ENCODE peak calls at places on chromosomes 16 and 17, in five cellular contexts. R is GM23248, U is HCT116, E is IMR-90, A is K562. Z is an unnamed sample.

GRCh38 chr16:70778901-70779309 is 22.1 kb downstream of the VAC14 start:
- DNase-seq in E (peak; percentile 92), U (peak; percentile 81), A (peak; percentile 29), R (peak; percentile 90), Z (peak; percentile 88)

GRCh38 chr17:61157246-61157887 is 242.3 kb upstream of the TBX2 start:
- DNase-seq in A (no peak), U (no peak), E (peak; percentile 71), R (peak; percentile 83), Z (no peak)

GRCh38 chr17:55720917-55721836 is 1.5 kb downstream of the TMEM100 start:
- DNase-seq in A (no peak), R (no peak), E (no peak), U (no peak), Z (no peak)

GRCh38 chr16:23962001-23962400 is 126.2 kb downstream of the PRKCB start:
- DNase-seq in U (no peak), R (no peak), E (no peak), A (no peak), Z (no peak)

GRCh38 chr16:73268311-73268997 is 220.5 kb upstream of the ZFHX3 start:
- DNase-seq in E (peak; percentile 16), A (no peak), U (no peak), R (peak; percentile 30), Z (no peak)

GRCh38 chr16:68779891-68780290 is 42.8 kb downstream of the CDH1 start:
- DNase-seq in R (no peak), U (no peak), E (no peak), A (no peak), Z (no peak)

GRCh38 chr17:48259710-48260291 is 152.2 kb downstream of the SNX11 start:
- DNase-seq in E (peak; percentile 45), A (peak; percentile 40), R (peak; percentile 58), U (no peak), Z (peak; percentile 30)

GRCh38 chr17:64920419-64921172 is 1.3 kb upstream of the LRRC37A3 start:
- DNase-seq in E (no peak), U (no peak), R (peak; percentile 17), A (no peak), Z (no peak)

GRCh38 chr17:78117027-78117981 is 11.3 kb downstream of the TMC6 start:
- DNase-seq in E (no peak), A (no peak), R (no peak), U (no peak), Z (no peak)

GRCh38 chr16:74275031-74275636 is 21.5 kb upstream of the PSMD7 start:
- DNase-seq in E (peak; percentile 28), A (peak; percentile 36), R (peak; percentile 43), U (peak; percentile 13), Z (no peak)

GRCh38 chr17:4998666-4999428 is 1.1 kb downstream of the KIF1C start:
- DNase-seq in U (no peak), E (no peak), A (no peak), R (peak; percentile 38), Z (no peak)

DNA sequence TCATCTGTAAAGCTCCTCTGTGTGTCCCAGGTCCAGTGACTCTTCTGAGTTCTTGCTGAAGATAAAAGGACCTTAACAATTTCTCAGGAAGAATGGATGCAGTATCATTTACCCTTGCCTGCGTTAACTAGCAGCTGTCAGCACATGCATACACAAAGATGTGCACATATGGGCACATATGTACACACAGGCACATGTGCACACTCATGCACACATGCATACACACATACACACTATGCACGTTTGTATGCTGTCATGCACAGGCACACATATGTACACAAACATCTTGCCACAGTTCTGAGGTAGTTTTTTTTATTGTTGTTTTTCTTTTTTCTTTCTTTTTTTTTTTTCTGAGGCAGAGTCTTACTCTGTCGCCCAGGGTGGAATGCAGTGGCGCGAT is 24.9 kb downstream of the GP2 start:
- DNase-seq in A (no peak), R (no peak), U (no peak), E (no peak), Z (no peak)
- H4K20me1 ChIP-seq in A (peaks cover 4% of the 10 kb centered on the region), R (no peaks in the 10 kb centered on the region), U (no peaks in the 10 kb centered on the region), E (no peaks in the 10 kb centered on the region), Z (no peaks in the 10 kb centered on the region)

GRCh38 chr16:84825896-84826557 is 6.2 kb downstream of the CRISPLD2 start:
- DNase-seq in E (peak; percentile 75), A (no peak), U (no peak), R (peak; percentile 94), Z (no peak)
- H3K4me2 ChIP-seq in E (peak overlapping the region; percentile 17), A (no peak overlapping the region), U (no peak overlapping the region), R (peak overlapping the region; percentile 33), Z (no peak overlapping the region)

DNA sequence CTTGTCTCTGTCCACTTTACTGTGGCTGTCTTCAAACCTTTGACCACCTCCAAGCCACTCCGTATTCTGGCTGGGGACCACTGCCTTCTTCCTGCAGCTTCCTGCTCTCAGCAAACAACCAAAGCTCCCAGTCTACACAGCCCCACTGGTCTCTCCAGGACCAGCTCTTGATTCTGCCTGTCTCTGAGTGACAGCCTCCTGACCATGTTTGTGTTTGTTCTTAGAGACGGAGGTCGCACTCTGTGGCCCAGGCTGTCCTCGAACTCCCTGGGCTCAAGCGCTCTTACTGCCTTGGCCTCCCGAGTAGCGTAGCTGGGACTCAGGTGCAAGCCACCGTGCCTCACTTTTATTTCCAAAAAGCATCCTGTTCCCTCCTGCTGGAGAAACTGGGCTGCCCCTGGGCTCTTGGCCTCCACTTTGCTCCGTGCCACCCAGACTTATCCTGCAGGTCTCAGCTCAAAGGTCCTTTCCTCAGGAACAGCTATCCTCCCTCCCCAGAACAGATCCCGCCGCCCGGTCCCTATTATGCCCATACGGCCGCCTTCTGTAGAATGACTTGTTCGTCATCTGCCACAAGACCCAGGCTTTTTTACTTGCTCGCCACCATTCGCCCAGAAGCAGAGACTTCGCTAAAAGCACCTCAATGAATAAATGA is 9.1 kb downstream of the MNT start:
- DNase-seq in A (no peak), U (no peak), E (no peak), R (no peak), Z (no peak)
- H3K9ac ChIP-seq in A (peak overlapping the region; percentile 94), U (peak overlapping the region; percentile 100), E (peak overlapping the region; percentile 69), R (peak overlapping the region; percentile 84), Z (peak overlapping the region; percentile 46)

DNA sequence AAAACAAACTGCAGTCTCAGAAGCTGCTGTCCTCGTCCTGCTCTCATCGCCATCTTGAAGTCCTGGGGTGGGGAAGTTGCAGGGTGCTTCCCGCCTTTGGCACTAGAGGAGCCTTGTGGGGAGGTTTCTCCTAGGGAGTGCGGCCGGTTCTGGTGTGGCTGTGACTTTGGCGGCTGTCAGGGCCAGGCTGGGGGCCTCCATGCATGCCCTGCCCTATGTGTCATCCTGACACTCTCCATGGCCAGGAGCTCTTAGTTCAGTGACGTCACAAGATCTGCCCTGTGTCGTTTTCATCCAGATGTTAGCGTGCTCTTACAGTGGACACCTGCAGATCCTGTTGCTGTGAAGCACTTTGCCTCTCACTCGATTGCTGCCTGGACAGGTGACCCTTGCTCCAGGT is 49.6 kb downstream of the PLD6 start:
- DNase-seq in A (no peak), U (no peak), E (peak; percentile 64), R (peak; percentile 88), Z (peak; percentile 26)
- H4K20me1 ChIP-seq in A (no peaks in the 10 kb centered on the region), U (no peaks in the 10 kb centered on the region), E (peaks cover 31% of the 10 kb centered on the region), R (no peaks in the 10 kb centered on the region), Z (no peaks in the 10 kb centered on the region)